ENCODE peak calls at places on chromosome 1, in four cellular contexts. V is GM12891, H is K562, B is HepG2. N is an unnamed sample.

GRCh38 chr1:36482724-36483388 is at the start of gene CSF3R:
- DNase-seq in V (no peak), H (no peak), B (no peak), N (no peak)

GRCh38 chr1:230375149-230375548 is 51.0 kb downstream of the PGBD5 start:
- DNase-seq in V (no peak), H (no peak), B (no peak), N (no peak)

GRCh38 chr1:154775559-154776338 is 94.3 kb downstream of the KCNN3 start:
- DNase-seq in V (no peak), H (no peak), B (no peak), N (no peak)

GRCh38 chr1:31013187-31013864 is 52.2 kb downstream of the PUM1 start:
- DNase-seq in V (no peak), H (no peak), B (peak), N (no peak)

GRCh38 chr1:115377411-115377810 is 39.4 kb upstream of the NGF start:
- DNase-seq in V (no peak), H (no peak), B (no peak), N (no peak)

GRCh38 chr1:241610056-241610815 is 29.9 kb downstream of the CHML start:
- DNase-seq in V (no peak), H (peak), B (peak), N (no peak)

GRCh38 chr1:59686170-59686569 is 128.6 kb upstream of the HOOK1 start:
- DNase-seq in V (no peak), H (no peak), B (no peak), N (no peak)

GRCh38 chr1:160004001-160004400 is 27.8 kb downstream of the PIGM start:
- DNase-seq in V (no peak), H (no peak), B (no peak), N (no peak)

GRCh38 chr1:14693996-14694395 is 95.5 kb downstream of the KAZN start:
- DNase-seq in V (no peak), H (no peak), B (no peak), N (no peak)

GRCh38 chr1:101002551-101002950 is 23.0 kb downstream of the DPH5 start:
- DNase-seq in V (no peak), H (no peak), B (no peak), N (no peak)

GRCh38 chr1:92480813-92481597 is 5.7 kb downstream of the GFI1 start:
- DNase-seq in V (no peak), H (no peak), B (no peak), N (no peak)

GRCh38 chr1:220092694-220093093 is 1.2 kb upstream of the IARS2 start:
- DNase-seq in V (no peak), H (no peak), B (no peak), N (no peak)

GRCh38 chr1:220094016-220094911 is at the start of gene IARS2:
- DNase-seq in V (peak), H (peak), B (peak), N (peak)

GRCh38 chr1:220084460-220084859 is 5.1 kb downstream of the BPNT1 start:
- DNase-seq in V (no peak), H (no peak), B (no peak), N (no peak)

GRCh38 chr1:220093361-220094015 is 444 bp upstream of the IARS2 start:
- DNase-seq in V (no peak), H (peak), B (no peak), N (no peak)

GRCh38 chr1:220089650-220090556 is at the start of gene BPNT1:
- DNase-seq in V (peak), H (peak), B (peak), N (peak)
- TF ChIP-seq POLR2A in V (peak), H (peak), B (peak), N (peak)

GRCh38 chr1:6123816-6124215 is 56.3 kb downstream of the CHD5 start:
- DNase-seq in V (no peak), H (no peak), B (no peak), N (no peak)
- TF ChIP-seq TAF1 in V (no peak), H (no peak), B (no peak), N (no peak)

DNA sequence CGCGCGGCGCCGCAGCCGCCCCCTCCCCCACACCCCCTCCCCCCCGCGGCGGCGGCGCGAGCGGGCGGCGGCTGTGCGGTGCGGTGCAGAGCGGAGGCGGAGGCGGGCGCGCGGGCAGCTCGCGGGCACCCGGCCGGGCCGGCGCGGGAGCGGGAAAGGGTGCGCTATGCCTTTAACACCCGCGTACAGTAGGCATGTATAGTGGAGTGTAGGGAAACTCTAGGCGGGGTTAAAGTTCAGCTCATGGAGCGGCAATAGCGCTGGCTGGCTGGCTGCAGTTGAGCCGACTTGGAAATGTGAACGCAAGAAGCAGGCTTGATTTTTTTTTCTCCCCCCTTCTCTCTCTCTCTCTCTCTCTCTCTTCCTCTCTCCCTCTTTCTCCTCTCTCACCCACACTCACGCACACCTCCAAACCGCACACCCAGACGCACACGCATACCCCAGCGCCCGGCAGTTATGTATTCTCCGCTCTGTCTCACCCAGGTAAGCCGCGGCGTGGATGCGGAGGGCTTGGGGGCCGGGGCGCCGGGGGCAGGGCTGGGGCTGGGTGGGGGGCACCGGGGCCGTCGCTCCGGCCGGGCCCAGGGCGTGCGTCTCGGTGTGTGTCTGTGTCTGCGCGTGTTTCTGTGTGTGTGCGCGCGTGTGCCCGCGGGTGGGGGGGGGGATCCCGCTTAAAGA is at the start of gene NFIA:
- DNase-seq in V (no peak), H (peak), B (peak), N (no peak)
- TF ChIP-seq POLR2AphosphoS5 in V (no peak), H (no peak), B (peak), N (no peak)

DNA sequence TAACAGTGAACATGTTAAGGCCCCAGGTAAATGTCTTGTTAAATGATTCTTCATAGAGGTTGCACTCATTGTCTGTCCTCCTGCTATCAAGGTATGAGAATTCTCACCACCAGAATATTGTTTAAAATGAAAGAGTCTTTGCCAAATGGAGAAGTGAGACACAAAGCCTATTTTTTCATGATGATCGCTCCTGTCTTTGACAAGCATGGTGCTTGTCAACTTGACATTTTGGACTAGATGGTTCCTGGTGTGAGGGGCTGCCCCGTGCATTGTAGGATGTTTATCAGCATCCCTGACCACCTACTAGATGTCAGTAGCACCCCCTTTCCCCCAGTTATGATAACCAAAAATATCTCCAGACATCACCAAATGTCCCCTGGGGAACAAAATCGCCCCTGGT is 65.6 kb downstream of the MDM4 start:
- DNase-seq in V (no peak), H (no peak), B (no peak), N (no peak)
- TF ChIP-seq POLR2A in V (no peak), H (no peak), B (no peak), N (no peak)

DNA sequence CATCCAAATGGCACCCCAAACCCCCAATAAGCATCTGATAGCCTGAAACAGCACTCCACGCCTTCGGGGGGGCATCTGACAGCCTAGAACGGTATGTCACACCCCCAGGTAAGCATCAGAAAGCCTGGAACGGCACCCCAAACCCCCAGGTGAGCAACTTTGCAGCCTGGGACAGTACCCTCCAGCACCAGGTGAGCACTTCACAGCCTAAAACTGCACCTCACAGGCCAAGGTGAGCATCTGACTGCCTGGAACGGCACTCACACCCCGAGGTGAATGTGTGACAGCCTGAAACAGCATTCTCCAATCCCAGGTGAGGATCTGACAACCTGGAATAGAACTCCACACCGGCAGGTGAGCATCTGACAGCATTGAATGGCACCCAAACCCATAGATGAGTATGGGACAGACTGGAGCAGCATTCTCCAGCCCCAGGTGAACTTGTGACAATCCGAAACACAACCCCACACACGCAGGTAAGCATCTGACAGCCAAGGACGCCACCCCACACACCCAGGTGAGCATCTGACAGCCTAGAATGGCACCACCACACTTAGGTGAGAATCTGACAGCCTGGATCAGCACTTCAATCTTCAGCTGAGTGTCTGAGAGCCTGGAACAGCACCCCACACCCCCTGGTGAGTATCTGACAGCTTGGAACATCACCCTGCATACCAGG is 18.3 kb upstream of the MMEL1 start:
- DNase-seq in V (no peak), H (no peak), B (no peak), N (no peak)
- TF ChIP-seq TAF1 in V (no peak), H (no peak), B (no peak), N (no peak)

GRCh38 chr1:27402349-27402754 is 9.9 kb downstream of the GPR3 start:
- DNase-seq in V (no peak), H (no peak), B (peak), N (no peak)
- TF ChIP-seq POLR2AphosphoS5 in V (peak), H (peak), B (peak), N (peak)

DNA sequence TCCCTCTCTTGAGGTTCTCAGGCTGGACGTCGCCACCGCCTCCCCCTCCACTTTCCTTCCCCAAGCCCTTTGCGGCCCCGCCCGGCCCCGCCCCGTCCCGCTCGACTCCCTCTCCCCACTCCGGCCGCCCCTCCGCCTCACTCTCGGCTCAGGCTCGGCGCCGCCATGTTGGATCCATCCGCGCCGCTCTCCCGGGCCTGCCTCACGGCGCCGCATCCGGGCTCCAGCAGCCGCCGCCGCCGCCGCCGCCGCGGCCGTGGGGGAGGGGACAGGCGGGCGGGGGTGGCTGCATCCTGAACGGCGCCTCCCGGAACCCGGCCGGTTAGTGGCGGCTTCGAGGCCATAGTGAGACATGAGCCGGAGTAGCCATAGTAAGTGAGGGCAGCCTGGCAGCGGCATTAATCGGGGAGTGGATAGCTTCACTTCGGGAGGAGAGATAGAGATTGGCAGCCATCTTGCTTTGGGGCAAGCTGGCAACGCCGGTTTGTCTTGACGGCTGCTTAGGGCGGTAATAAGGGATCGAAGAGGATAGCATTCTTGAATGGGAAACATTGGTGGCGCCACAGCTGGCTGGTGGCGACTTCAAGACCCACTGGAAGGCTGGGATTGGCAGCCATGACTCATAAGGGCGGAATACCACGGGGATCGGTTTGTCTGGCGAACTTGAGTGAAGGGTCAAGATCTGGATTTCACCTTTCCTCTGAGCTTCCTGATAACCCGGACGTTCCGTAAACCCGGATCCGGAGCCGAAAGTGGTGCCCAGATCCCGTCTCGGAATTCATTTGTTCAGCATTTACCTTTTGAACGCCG is at the start of gene DEDD:
- DNase-seq in V (peak), H (peak), B (peak), N (peak)
- TF ChIP-seq POLR2A in V (no peak), H (peak), B (no peak), N (no peak)

GRCh38 chr1:109357673-109358072 is 40.0 kb downstream of the SORT1 start:
- DNase-seq in V (no peak), H (no peak), B (no peak), N (no peak)
- TF ChIP-seq TAF1 in V (no peak), H (no peak), B (no peak), N (no peak)

DNA sequence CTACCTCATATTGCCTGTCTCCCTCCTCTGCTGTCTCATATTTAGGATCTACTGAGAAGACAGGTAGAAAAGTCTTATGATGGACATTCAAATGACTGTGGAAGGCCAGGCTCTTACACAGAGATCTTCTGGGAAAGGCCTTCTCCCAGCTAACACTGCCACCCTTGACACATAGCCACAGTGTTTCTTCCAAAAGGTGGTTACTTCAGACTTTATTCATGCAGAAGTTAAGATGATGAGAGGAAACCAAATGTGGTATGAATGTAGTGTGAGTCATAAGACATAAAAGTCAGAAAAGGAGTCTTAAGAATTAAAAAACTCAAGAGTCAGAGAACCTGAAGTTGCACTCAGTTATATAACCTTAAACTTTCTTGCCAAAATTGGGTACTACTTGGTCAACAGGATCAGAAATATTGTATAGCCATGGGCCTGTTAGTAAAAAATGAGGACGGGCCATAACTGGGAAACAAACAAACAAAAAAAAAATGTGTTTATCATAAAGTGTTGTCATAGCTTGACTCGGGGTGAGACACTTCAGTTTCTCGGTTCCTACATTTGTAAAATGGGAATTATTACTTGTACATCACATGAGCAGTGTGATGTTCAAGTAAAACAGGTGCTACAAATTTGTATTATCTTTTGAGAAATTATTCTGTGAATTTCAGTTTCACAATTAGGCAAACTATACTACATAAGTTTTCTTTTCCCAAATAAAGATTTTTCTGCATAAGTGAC is 1.2 kb upstream of the DENND1B start:
- DNase-seq in V (no peak), H (no peak), B (no peak), N (no peak)
- TF ChIP-seq POLR2AphosphoS5 in V (no peak), H (no peak), B (no peak), N (no peak)

N was measured in GM12892.